ENCODE peak calls at places on chromosomes 7 and 10, in six cellular contexts. O is HepG2; I is tibial nerve; Y is HCT116; U is A549; H is CD8-positive, alpha-beta T cell. P is an unnamed sample. For H3K4me1, the result is how much of the 10 kb centered on the place peaks cover.

GRCh38 chr10:118234654-118235053 is 107.5 kb downstream of the FAM204A start:
- DNase-seq in U (no peak), H (no peak), Y (no peak), I (peak), O (no peak), P (no peak)

GRCh38 chr7:111982804-111983203 is 223.4 kb downstream of the DOCK4 start:
- DNase-seq in Y (no peak), H (no peak), U (no peak), O (no peak), I (no peak), P (no peak)

GRCh38 chr7:131190146-131190545 is 137.5 kb upstream of the MKLN1 start:
- DNase-seq in U (peak), O (no peak), I (no peak), H (no peak), Y (no peak), P (peak)

GRCh38 chr7:75937958-75938786 is 23.2 kb downstream of the POR start:
- DNase-seq in I (peak), H (no peak), O (no peak), Y (peak), U (peak), P (peak)

GRCh38 chr10:35386594-35387174 is 50.4 kb downstream of the CCNY start:
- DNase-seq in I (no peak), Y (no peak), H (no peak), O (peak), U (no peak), P (no peak)

GRCh38 chr10:1488970-1489548 is 248.3 kb downstream of the ADARB2 start:
- DNase-seq in Y (no peak), U (no peak), I (no peak), H (no peak), O (no peak), P (no peak)

GRCh38 chr7:116616555-116617059 is 55.4 kb upstream of the MET start:
- DNase-seq in Y (no peak), H (no peak), O (peak), I (no peak), U (peak), P (no peak)

GRCh38 chr10:114286971-114287370 is 47.9 kb downstream of the VWA2 start:
- DNase-seq in Y (no peak), O (no peak), U (no peak), H (no peak), I (no peak), P (no peak)

GRCh38 chr7:36604801-36605200 is 119.5 kb downstream of the AOAH start:
- DNase-seq in U (no peak), O (no peak), Y (no peak), I (no peak), H (no peak), P (no peak)

GRCh38 chr10:99394761-99395386 is 35.5 kb downstream of the GOT1 start:
- DNase-seq in I (no peak), H (no peak), U (no peak), Y (no peak), O (no peak), P (no peak)

GRCh38 chr7:157547611-157548010 is 210.8 kb downstream of the DNAJB6 start:
- DNase-seq in H (no peak), Y (no peak), I (no peak), U (no peak), O (no peak), P (no peak)

GRCh38 chr7:105685099-105685609 is 103.9 kb upstream of the EFCAB10 start:
- DNase-seq in Y (no peak), O (no peak), U (no peak), I (no peak), H (no peak), P (no peak)

GRCh38 chr10:12214763-12215218 is 18.8 kb downstream of the CDC123 start:
- DNase-seq in O (peak), Y (no peak), H (peak), I (peak), U (peak), P (no peak)

GRCh38 chr7:7895754-7896153 is 72.8 kb upstream of the GLCCI1 start:
- DNase-seq in I (no peak), Y (no peak), H (no peak), O (no peak), U (no peak), P (no peak)

GRCh38 chr7:134856141-134856540 is 76.7 kb downstream of the CALD1 start:
- DNase-seq in I (no peak), H (no peak), Y (no peak), U (no peak), O (no peak), P (no peak)

GRCh38 chr7:100873599-100874299 is 1.2 kb upstream of the SRRT start:
- DNase-seq in Y (no peak), O (no peak), U (no peak), I (no peak), H (no peak), P (no peak)

GRCh38 chr10:775245-776075 is 86.0 kb upstream of the DIP2C start:
- DNase-seq in U (no peak), O (no peak), I (no peak), Y (no peak), H (no peak), P (no peak)

GRCh38 chr10:131172433-131172832 is 139.1 kb downstream of the TCERG1L start:
- DNase-seq in Y (no peak), I (no peak), O (no peak), H (no peak), U (no peak), P (no peak)

GRCh38 chr10:91635401-91636400 is 2.8 kb upstream of the PPP1R3C start:
- DNase-seq in U (peak), I (peak), Y (peak), O (peak), H (peak), P (peak)

GRCh38 chr7:135169936-135170222 is 628 bp downstream of the CYREN start:
- DNase-seq in H (peak), U (no peak), I (no peak), Y (no peak), O (no peak), P (no peak)

GRCh38 chr7:137328389-137329120 is 15.0 kb downstream of the PTN start:
- DNase-seq in O (no peak), Y (no peak), U (no peak), I (peak), H (no peak), P (no peak)

GRCh38 chr7:23594879-23595604 is 2.1 kb upstream of the CCDC126 start:
- DNase-seq in H (no peak), O (peak), U (no peak), I (no peak), Y (peak), P (no peak)

GRCh38 chr7:25777969-25778767 is 373.8 kb upstream of the NFE2L3 start:
- DNase-seq in Y (no peak), O (no peak), H (no peak), U (no peak), I (no peak), P (no peak)

GRCh38 chr7:89757910-89758309 is 396.4 kb upstream of the STEAP1 start:
- DNase-seq in I (no peak), O (no peak), U (no peak), Y (no peak), H (no peak), P (no peak)

GRCh38 chr10:79407397-79407796 is 38.0 kb downstream of the ZCCHC24 start:
- DNase-seq in U (no peak), O (no peak), H (no peak), I (no peak), Y (no peak), P (no peak)

GRCh38 chr7:106465704-106466468 is 181.1 kb upstream of the NAMPT start:
- DNase-seq in U (no peak), I (no peak), O (no peak), H (no peak), Y (no peak), P (no peak)

GRCh38 chr10:98534046-98534445 is 87.3 kb upstream of the HPS1 start:
- DNase-seq in H (no peak), Y (no peak), U (no peak), O (no peak), I (no peak), P (no peak)

GRCh38 chr10:45154481-45154880 is 153.8 kb downstream of the ZNF22 start:
- DNase-seq in H (no peak), U (no peak), I (no peak), O (no peak), Y (no peak), P (no peak)

GRCh38 chr7:72435913-72436480 is 23.9 kb upstream of the CALN1 start:
- DNase-seq in Y (no peak), U (no peak), I (peak), O (no peak), H (no peak), P (no peak)

GRCh38 chr10:83539528-83540308 is 599.6 kb upstream of the GHITM start:
- DNase-seq in H (no peak), U (no peak), Y (no peak), O (no peak), I (peak), P (no peak)

GRCh38 chr10:52779541-52780390 is 7.2 kb upstream of the MBL2 start:
- DNase-seq in O (peak), I (peak), U (peak), Y (peak), H (peak), P (peak)

GRCh38 chr7:47999413-47999812 is 20.0 kb upstream of the HUS1 start:
- DNase-seq in U (no peak), O (no peak), I (no peak), Y (no peak), H (no peak), P (no peak)

GRCh38 chr10:132648072-132648855 is 110.7 kb downstream of the INPP5A start:
- DNase-seq in U (no peak), I (no peak), H (no peak), Y (no peak), O (no peak), P (no peak)

GRCh38 chr7:138750473-138750872 is 47.3 kb upstream of the TMEM213 start:
- DNase-seq in I (no peak), U (no peak), H (no peak), O (no peak), Y (no peak), P (no peak)

GRCh38 chr10:125060486-125060850 is 99.9 kb downstream of the CTBP2 start:
- DNase-seq in I (no peak), Y (no peak), O (no peak), H (no peak), U (no peak), P (no peak)
- H3K4me1 ChIP-seq in I (half or more), Y (under half), O (under half), H (under half), U (under half), P (under half)

DNA sequence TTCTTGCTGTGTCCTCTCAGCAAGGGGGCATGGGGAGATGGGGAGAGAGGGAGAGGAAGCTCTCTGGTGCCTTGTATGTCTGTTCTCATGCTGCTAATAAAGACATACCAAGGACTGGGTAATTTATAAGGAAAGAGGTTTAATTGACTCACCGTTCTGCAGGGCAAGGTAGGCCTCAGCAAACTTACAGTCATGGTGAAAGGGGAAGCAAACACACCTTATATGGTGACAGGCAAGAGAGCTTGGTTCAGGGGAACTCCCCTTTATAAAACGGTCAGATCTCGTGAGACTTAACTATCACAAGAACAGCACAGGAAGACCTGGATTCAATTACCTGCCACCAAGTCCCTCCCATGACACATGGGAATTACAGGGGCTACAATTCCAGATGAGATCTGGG is 464.7 kb upstream of the CELF2 start:
- DNase-seq in H (no peak), I (no peak), O (no peak), Y (no peak), U (no peak), P (no peak)
- H3K4me1 ChIP-seq in H (under half), I (under half), O (under half), Y (under half), U (under half), P (under half)

DNA sequence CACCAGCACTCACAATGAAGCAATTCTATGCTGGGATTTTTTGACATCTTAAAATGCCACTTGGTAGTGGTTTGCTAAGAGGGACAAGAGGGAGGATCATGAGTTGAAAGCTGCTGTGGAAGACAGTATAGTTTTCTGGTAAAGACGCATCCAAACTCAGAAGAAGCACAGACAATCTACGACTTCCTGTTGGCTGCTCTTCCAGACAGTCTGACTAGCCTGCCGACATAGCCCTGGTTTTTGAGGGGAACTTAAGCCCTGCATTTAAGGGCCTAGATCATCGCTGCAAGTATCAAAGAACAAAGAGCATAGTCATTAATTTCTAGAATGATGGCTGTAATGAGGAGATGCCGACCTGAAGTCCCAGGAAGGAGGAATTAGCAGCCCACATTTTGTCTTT is 99.9 kb upstream of the IKZF1 start:
- DNase-seq in H (no peak), Y (no peak), O (no peak), U (no peak), I (no peak), P (no peak)
- H3K4me1 ChIP-seq in H (half or more), Y (under half), O (under half), U (under half), I (under half), P (under half)

DNA sequence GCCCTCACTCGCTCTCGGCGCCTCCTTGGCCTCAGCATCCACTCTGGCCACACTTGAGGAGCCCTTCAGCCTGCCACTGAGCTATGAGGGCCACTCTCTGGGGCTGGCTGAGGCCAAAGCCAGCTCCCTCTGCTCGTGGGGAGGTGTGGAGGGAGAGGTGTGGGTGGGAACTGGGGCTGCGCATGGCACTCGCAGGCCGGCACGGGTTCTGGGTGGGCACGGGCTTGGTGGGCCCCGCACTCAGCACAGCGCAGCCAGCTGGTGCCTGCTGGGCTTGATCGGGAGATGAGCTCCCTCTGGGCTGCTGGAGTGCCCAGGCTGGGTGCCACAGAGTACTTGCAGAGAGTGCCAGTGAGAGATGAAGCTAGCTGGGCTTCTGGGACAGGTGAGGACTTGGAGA is 875.5 kb downstream of the XPNPEP1 start:
- DNase-seq in O (no peak), Y (no peak), H (no peak), I (no peak), U (no peak), P (no peak)
- H3K4me1 ChIP-seq in O (under half), Y (under half), H (under half), I (under half), U (under half), P (under half)

GRCh38 chr10:60611291-60611747 is 167.0 kb upstream of the CDK1 start:
- DNase-seq in Y (peak), H (no peak), I (no peak), U (peak), O (peak), P (peak)

GRCh38 chr10:60613434-60613833 is 164.8 kb upstream of the CDK1 start:
- DNase-seq in Y (no peak), O (no peak), U (no peak), H (no peak), I (no peak), P (no peak)

GRCh38 chr10:60618861-60619260 is 159.4 kb upstream of the CDK1 start:
- DNase-seq in U (no peak), H (no peak), O (no peak), I (no peak), Y (no peak), P (no peak)

GRCh38 chr10:60621018-60621417 is 157.3 kb upstream of the CDK1 start:
- DNase-seq in O (no peak), U (no peak), I (no peak), Y (no peak), H (no peak), P (no peak)

DNA sequence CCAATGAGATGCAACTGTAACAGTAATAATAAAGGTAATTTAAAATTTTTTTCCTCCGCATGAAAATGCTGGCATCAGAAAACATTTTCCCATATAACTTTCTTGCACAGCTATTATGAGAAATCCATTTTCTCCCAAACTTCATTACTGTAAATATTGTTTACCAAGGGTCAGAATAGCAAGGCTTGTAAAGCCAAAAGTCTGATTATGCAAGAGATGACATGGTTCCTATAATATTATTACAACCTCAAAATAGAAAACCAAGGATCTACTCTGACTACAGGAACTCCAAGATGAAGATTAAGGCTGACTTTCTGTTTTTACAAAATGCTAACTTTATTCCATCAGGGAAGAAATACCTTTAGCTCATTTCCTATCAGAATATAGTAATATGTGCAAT is 162.7 kb upstream of the CDK1 start:
- DNase-seq in Y (no peak), U (no peak), H (no peak), I (no peak), O (no peak), P (no peak)
- H3K4me1 ChIP-seq in Y (under half), U (under half), H (under half), I (under half), O (under half), P (under half)

GRCh38 chr10:17643339-17643754 is 604 bp upstream of the STAM start:
- DNase-seq in I (no peak), U (peak), O (peak), Y (no peak), H (no peak), P (peak)

GRCh38 chr10:17647316-17647715 is 3.4 kb downstream of the STAM start:
- DNase-seq in I (no peak), Y (no peak), H (no peak), O (no peak), U (no peak), P (no peak)

GRCh38 chr10:17645591-17646345 is 1.8 kb downstream of the STAM start:
- DNase-seq in U (no peak), H (no peak), I (no peak), Y (no peak), O (peak), P (no peak)

GRCh38 chr10:17644485-17644964 is 574 bp downstream of the STAM start:
- DNase-seq in U (no peak), O (no peak), Y (no peak), H (no peak), I (no peak), P (no peak)

DNA sequence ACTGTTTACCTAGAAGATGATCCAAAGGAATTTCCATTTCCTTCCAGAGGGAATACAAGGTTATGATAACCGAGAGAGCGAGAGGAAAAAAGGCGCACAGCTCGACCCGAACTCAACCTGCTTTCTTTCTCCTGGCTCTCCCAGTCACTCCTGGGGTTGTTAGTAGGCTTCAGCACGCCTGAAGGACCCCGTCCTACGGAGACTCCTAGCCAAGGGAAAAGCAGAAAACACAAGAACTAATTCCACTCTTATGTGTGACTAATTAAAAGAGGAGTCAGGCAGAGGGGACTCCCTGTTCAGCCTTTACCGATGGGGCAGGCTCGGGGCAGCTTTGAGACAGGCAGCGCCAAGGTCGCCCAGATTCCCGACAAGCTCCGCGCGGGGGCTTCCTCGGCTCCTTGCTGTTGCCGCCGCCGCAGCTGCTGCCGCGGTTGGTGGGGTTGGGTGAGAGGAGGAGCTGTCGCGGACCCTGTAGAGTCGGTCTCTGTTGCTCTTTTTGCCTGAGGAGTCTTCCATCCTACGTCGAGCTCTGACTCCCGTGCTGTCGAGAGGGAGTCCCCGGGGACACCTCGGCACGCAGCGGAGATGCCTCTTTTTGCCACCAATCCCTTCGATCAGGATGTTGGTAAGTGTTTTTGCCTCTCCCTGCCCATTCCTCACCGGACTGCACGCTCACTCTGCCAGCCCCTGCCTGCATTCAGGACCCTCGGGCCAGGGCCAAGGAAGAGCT is at the start of gene STAM:
- DNase-seq in O (peak), U (peak), Y (peak), H (peak), I (peak), P (peak)
- H3K4me1 ChIP-seq in O (under half), U (under half), Y (under half), H (under half), I (under half), P (under half)

DNA sequence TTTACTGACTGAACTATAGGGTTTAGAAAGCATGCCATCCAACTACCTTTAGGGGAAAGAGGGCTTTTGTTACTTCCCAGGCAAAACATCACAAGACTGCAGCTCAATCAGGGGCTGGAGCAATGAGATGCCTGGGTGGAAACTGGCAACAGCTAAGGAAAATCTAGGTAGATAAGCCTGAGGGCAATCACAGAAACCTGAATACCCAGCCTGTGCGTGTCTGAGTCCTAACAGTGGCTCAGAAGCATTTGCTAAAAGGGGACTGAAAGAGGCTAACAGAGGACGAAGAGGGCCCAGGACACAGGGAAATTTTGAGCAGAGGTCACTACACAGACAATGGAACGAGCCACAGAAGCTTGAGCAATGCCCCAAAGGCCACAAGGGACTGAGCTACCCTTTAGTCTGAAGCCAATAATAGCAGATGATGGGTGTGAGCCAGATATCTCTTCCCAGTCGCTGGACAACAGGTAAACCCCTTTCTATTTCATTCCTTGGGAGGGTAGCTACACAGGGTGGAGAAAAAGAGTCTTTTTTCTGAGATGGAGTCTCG is 79.1 kb downstream of the ITGA8 start:
- DNase-seq in Y (no peak), U (no peak), H (no peak), I (no peak), O (no peak), P (no peak)
- H3K4me1 ChIP-seq in Y (under half), U (under half), H (under half), I (under half), O (under half), P (under half)

P was measured in Caco-2.